ENCODE peak calls at places on chromosome 17, in four cellular contexts. R is breast epithelium; Q is head of caudate nucleus; L is stimulated activated CD4-positive, alpha-beta T cell treated with anti-CD3 and anti-CD28 coated beads, Interleukin-15, amount 100 ng/mL, for 24 hours. C is an unnamed sample.

GRCh38 chr17:37790153-37790552 is 45.3 kb upstream of the HNF1B start:
- DNase-seq in R (no peak), Q (no peak), L (no peak), C (no peak)

GRCh38 chr17:63446981-63447687 is 1.0 kb upstream of the CYB561 start:
- DNase-seq in R (no peak), Q (no peak), L (peak; percentile 57), C (no peak)

GRCh38 chr17:49715717-49716279 is 8.0 kb upstream of the SLC35B1 start:
- DNase-seq in R (no peak), Q (no peak), L (peak; percentile 65), C (no peak)

GRCh38 chr17:82752371-82753200 is 721 bp downstream of the TBCD start:
- DNase-seq in R (no peak), Q (no peak), L (no peak), C (no peak)

GRCh38 chr17:3033248-3033640 is 30.2 kb downstream of the OR1D5 start:
- DNase-seq in R (no peak), Q (no peak), L (no peak), C (no peak)

GRCh38 chr17:76480676-76481075 is 13.3 kb downstream of the AANAT start:
- DNase-seq in R (no peak), Q (no peak), L (no peak), C (no peak)

GRCh38 chr17:77957215-77957868 is 1.2 kb upstream of the TNRC6C start:
- DNase-seq in R (no peak), Q (no peak), L (no peak), C (no peak)

GRCh38 chr17:72123964-72124791 is 3.4 kb downstream of the SOX9 start:
- DNase-seq in R (no peak), Q (peak; percentile 18), L (no peak), C (no peak)

GRCh38 chr17:82305727-82306300 is 11.6 kb downstream of the CD7 start:
- DNase-seq in R (no peak), Q (no peak), L (no peak), C (no peak)

GRCh38 chr17:63395075-63395815 is 50.9 kb downstream of the CYB561 start:
- DNase-seq in R (no peak), Q (no peak), L (no peak), C (no peak)